ENCODE peak calls at places on chromosome 2, in four cellular contexts. C, A, B and O are unnamed samples.

GRCh38 chr2:109728809-109729208 is 65.3 kb upstream of the RGPD5 start:
- DNase-seq in C (no peak), A (peak), B (peak), O (no peak)

GRCh38 chr2:241844066-241844728 is 14.5 kb downstream of the PDCD1 start:
- DNase-seq in C (no peak), A (peak), B (peak), O (peak)

GRCh38 chr2:46297546-46298271 is 502 bp downstream of the EPAS1 start:
- DNase-seq in C (no peak), A (peak), B (no peak), O (peak)

GRCh38 chr2:171225302-171225980 is 64.7 kb upstream of the TLK1 start:
- DNase-seq in C (peak), A (peak), B (peak), O (no peak)

GRCh38 chr2:208062113-208062512 is 36.8 kb upstream of the PLEKHM3 start:
- DNase-seq in C (no peak), A (peak), B (peak), O (no peak)

GRCh38 chr2:148745151-148745851 is 100.8 kb downstream of the EPC2 start:
- DNase-seq in C (no peak), A (no peak), B (no peak), O (no peak)

GRCh38 chr2:100104718-100105677 is 37.4 kb downstream of the AFF3 start:
- DNase-seq in C (no peak), A (peak), B (peak), O (peak)

GRCh38 chr2:79511320-79511951 is 1.4 kb upstream of the CTNNA2 start:
- DNase-seq in C (peak), A (peak), B (peak), O (no peak)

GRCh38 chr2:144370937-144371584 is 148.9 kb downstream of the ZEB2 start:
- DNase-seq in C (no peak), A (peak), B (peak), O (no peak)

GRCh38 chr2:197286805-197287595 is 23.6 kb downstream of the ANKRD44 start:
- DNase-seq in C (peak), A (peak), B (peak), O (no peak)

GRCh38 chr2:150346806-150347205 is 140.7 kb downstream of the RND3 start:
- DNase-seq in C (no peak), A (peak), B (no peak), O (no peak)

GRCh38 chr2:45699032-45699658 is 47.7 kb downstream of the PRKCE start:
- DNase-seq in C (peak), A (peak), B (peak), O (no peak)

GRCh38 chr2:168757223-168757622 is 45.2 kb upstream of the NOSTRIN start:
- DNase-seq in C (no peak), A (no peak), B (no peak), O (no peak)

GRCh38 chr2:219851801-219852481 is 224.5 kb downstream of the SLC4A3 start:
- DNase-seq in C (no peak), A (peak), B (no peak), O (peak)
- H3K4me3 ChIP-seq in C (no peak), A (peak), B (no peak), O (no peak)

GRCh38 chr2:39667881-39668276 is 2.2 kb downstream of the TMEM178A start:
- DNase-seq in C (no peak), A (no peak), B (no peak), O (no peak)

GRCh38 chr2:39665811-39666488 is at the start of gene TMEM178A:
- DNase-seq in C (no peak), A (no peak), B (no peak), O (peak)

GRCh38 chr2:39668576-39668975 is 2.9 kb downstream of the TMEM178A start:
- DNase-seq in C (no peak), A (no peak), B (no peak), O (no peak)

GRCh38 chr2:39666489-39667141 is 898 bp downstream of the TMEM178A start:
- DNase-seq in C (no peak), A (no peak), B (no peak), O (no peak)

GRCh38 chr2:39667142-39667880 is 1.6 kb downstream of the TMEM178A start:
- DNase-seq in C (no peak), A (no peak), B (no peak), O (no peak)
- H3K4me3 ChIP-seq in C (peak), A (no peak), B (peak), O (no peak)

DNA sequence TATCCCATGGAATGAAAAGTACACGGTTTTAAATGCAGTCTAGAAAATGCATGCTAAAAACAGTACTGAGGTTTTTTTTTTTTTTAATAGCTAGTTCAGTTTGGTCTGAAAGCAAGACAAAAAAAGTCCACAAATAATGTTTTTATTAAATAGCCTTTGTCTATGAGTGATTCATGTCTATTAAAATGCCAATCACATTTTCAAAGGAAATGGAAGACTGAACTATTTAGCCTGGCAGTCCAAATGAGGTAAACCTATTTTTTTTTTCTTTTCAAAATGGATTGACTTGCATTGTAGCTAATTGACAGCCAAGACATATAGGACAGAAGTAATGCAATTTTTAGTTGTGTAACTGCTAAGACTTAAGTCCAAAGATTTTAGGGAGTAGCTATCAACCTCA is 90.3 kb downstream of the LRP1B start:
- DNase-seq in C (no peak), A (no peak), B (no peak), O (no peak)
- H3K4me3 ChIP-seq in C (no peak), A (no peak), B (no peak), O (no peak)

GRCh38 chr2:159615936-159616733 is at the start of gene BAZ2B:
- DNase-seq in C (peak), A (peak), B (peak), O (no peak)
- H3K4me3 ChIP-seq in C (peak), A (peak), B (peak), O (peak)

GRCh38 chr2:136129601-136130000 is 11.7 kb upstream of the CXCR4 start:
- DNase-seq in C (no peak), A (no peak), B (no peak), O (no peak)
- H3K4me3 ChIP-seq in C (no peak), A (no peak), B (no peak), O (no peak)

GRCh38 chr2:25589676-25590205 is 83.6 kb downstream of the DTNB start:
- DNase-seq in C (no peak), A (no peak), B (no peak), O (peak)

GRCh38 chr2:25585189-25585588 is 88.2 kb downstream of the DTNB start:
- DNase-seq in C (no peak), A (no peak), B (no peak), O (no peak)

GRCh38 chr2:25588576-25588975 is 84.8 kb downstream of the DTNB start:
- DNase-seq in C (no peak), A (no peak), B (no peak), O (no peak)

GRCh38 chr2:25587361-25587760 is 86.0 kb downstream of the DTNB start:
- DNase-seq in C (no peak), A (peak), B (peak), O (peak)

GRCh38 chr2:25586726-25587144 is 86.6 kb downstream of the DTNB start:
- DNase-seq in C (no peak), A (peak), B (no peak), O (no peak)
- H3K4me3 ChIP-seq in C (no peak), A (no peak), B (no peak), O (no peak)

GRCh38 chr2:64313311-64313710 is 140.7 kb upstream of the LGALSL start:
- DNase-seq in C (no peak), A (no peak), B (no peak), O (no peak)

GRCh38 chr2:64312622-64312948 is 141.4 kb upstream of the LGALSL start:
- DNase-seq in C (no peak), A (no peak), B (no peak), O (no peak)

GRCh38 chr2:64311191-64311910 is 142.6 kb upstream of the LGALSL start:
- DNase-seq in C (no peak), A (no peak), B (no peak), O (no peak)

GRCh38 chr2:64315561-64315960 is 138.4 kb upstream of the LGALSL start:
- DNase-seq in C (no peak), A (no peak), B (no peak), O (no peak)

DNA sequence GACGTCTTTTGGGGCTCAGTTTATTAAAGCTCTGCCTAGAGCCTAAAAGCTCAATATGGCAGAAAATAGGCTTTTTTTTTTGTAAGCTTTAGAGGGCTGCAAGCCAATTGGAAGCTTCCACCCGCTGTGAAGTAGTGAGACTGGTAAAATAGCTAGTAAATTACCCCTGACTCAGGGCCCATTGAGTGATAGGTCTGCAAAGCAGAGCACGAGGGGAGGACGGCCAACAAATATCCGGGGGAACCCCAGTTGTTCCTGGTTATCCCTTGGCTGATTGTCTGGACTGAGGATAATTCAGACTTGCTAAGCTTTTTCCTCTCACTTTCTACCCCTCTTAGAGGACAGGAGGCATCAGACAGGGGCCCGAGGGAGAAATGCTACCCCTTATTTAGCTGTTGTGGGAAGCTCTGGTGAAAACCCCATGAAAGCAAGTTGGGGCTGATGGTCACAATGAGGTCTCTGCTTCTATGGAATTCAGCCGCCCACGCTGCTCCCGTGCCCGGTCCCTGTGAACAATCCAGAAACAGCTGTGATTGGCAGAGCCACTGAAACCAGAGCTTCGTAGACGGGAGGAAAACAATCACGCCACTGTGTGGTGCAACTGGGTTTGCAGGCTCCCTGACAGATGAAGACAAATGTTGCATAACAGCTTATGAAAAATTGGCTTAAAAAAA is 141.9 kb upstream of the LGALSL start:
- DNase-seq in C (peak), A (peak), B (peak), O (peak)
- H3K4me3 ChIP-seq in C (no peak), A (peak), B (peak), O (no peak)

GRCh38 chr2:25323612-25324189 is 18.0 kb downstream of the DNMT3A start:
- DNase-seq in C (no peak), A (peak), B (no peak), O (no peak)

GRCh38 chr2:25324905-25325592 is 16.7 kb downstream of the DNMT3A start:
- DNase-seq in C (no peak), A (peak), B (peak), O (no peak)

GRCh38 chr2:25322313-25322712 is 19.4 kb downstream of the DNMT3A start:
- DNase-seq in C (no peak), A (no peak), B (no peak), O (no peak)

GRCh38 chr2:25324251-25324650 is 17.5 kb downstream of the DNMT3A start:
- DNase-seq in C (no peak), A (no peak), B (no peak), O (no peak)

DNA sequence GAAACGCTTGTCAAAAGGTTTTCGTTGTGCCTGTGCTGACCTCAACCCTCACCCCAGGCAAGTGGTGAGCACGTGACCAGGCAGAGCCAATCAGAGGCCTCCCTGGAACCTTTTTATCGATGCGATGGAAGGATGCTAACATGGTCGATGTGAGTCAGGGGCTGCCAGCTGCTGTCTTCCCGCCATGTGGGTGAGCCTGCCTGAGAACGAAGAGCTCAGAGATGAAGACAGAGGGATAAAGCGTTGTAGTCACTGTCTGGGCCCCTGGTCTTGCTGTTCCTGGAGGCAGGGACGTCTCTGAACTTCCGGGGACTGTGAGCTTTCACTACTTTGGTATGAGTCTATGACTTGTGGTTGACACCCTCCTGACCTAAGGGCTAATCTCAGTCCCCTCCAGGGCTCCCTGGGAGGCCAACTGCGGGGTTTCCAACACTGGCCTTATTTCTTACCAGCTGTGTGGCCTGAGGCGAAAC is 18.6 kb downstream of the DNMT3A start:
- DNase-seq in C (no peak), A (peak), B (no peak), O (no peak)
- H3K4me3 ChIP-seq in C (no peak), A (no peak), B (no peak), O (no peak)

DNA sequence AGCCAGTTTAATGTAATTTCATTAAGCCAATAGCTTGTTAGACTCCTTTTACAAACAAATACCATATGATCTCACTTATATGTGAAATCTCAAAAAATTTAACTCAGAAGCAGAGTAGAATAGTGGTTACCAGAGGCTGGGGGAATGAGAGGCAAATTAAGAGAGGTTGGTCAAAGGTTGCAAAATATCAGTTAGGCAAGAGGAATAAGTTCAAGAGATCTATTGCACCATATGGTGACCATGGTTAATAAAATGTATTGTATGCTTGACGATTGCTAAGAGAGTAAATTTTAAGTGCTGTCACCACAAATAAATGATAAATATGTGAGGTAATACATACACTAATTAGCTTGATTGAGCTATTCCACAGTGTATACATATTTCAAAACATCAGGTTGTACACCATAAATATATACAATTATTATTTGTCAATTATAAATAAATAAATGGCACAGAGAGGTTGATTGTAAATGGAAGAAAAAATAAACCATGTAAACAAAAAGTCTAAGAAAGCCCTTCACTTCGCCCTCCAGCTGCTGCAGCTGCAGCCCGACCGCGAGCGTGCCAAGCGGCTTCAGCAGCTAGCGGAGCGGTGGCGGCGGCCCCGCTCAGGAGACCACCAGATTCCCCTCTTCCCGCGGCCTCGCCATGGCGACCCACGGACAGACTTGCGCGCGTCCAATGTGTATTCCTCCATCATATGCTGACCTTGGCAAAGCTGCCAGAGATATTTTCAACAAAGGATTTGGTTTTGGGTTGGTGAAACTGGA is 23.0 kb upstream of the ACTR2 start:
- DNase-seq in C (no peak), A (peak), B (peak), O (peak)
- H3K4me3 ChIP-seq in C (peak), A (no peak), B (no peak), O (peak)

GRCh38 chr2:101699191-101699938 is 1.9 kb downstream of the MAP4K4 start:
- DNase-seq in C (no peak), A (peak), B (no peak), O (no peak)
- H3K4me3 ChIP-seq in C (peak), A (peak), B (peak), O (peak)